ENCODE peak calls at places on chromosomes 2 and 18, in seven cellular contexts. D, X, C, H, Y, T and S are unnamed samples.

GRCh38 chr2:73830871-73831401 is 2.2 kb downstream of the STAMBP start:
- DNase-seq in Y (peak), D (peak), C (no peak), H (peak), T (no peak), X (no peak), S (no peak)

GRCh38 chr2:172358784-172359556 is 68.4 kb upstream of the ITGA6 start:
- DNase-seq in C (no peak), H (peak), D (no peak), Y (no peak), T (no peak), X (no peak), S (peak)

GRCh38 chr2:50564781-50565180 is 467.2 kb downstream of the NRXN1 start:
- DNase-seq in H (no peak), X (no peak), C (no peak), Y (no peak), D (no peak), T (no peak), S (no peak)

GRCh38 chr18:8800445-8800844 is 95.1 kb downstream of the MTCL1 start:
- DNase-seq in T (no peak), C (no peak), X (no peak), Y (peak), D (no peak), H (peak), S (no peak)

GRCh38 chr18:11393486-11393885 is 215.9 kb upstream of the SLC35G4 start:
- DNase-seq in D (no peak), C (no peak), X (no peak), H (peak), T (no peak), Y (no peak), S (no peak)

GRCh38 chr2:98869272-98869641 is 66.8 kb downstream of the CRACDL start:
- DNase-seq in T (no peak), C (no peak), X (no peak), H (no peak), D (no peak), Y (no peak), S (no peak)

GRCh38 chr2:128305555-128306080 is 13.1 kb downstream of the HS6ST1 start:
- DNase-seq in D (no peak), X (no peak), Y (no peak), C (peak), H (no peak), T (no peak), S (no peak)

GRCh38 chr18:10010611-10011015 is 96.8 kb downstream of the VAPA start:
- DNase-seq in H (peak), C (peak), D (no peak), T (no peak), X (no peak), Y (peak), S (peak)

GRCh38 chr18:76256897-76257500 is 238.0 kb downstream of the ZNF516 start:
- DNase-seq in D (no peak), X (peak), Y (peak), T (no peak), C (no peak), H (peak), S (no peak)

GRCh38 chr2:196239622-196240587 is 68.5 kb upstream of the STK17B start:
- DNase-seq in X (peak), C (peak), H (peak), D (peak), Y (peak), T (no peak), S (no peak)

GRCh38 chr2:197883354-197884032 is 79.1 kb downstream of the PLCL1 start:
- DNase-seq in D (no peak), C (no peak), X (no peak), H (peak), T (no peak), Y (peak), S (no peak)

DNA sequence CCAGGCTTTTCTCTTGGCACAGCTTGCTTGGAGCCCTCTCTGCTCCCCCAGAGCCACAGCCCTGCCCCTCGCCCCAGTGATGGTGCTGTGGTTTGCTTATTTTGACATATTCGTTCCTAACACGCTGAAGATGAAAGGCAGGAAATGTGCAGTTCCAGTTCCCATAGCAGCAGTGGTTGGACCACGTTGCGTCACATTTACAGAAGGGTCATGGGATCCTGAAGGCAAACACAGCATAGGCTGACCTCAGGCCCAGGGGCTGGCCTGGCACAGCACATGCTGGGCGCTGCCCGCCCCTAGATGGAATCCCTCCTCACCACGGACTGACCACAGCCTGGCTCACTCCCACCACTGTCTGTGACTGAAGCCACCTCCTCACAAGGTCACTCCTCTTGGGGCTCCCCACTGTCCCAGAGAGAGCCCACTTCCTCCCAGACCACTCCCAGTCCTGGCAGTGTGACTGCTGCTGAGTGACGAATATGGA is 14.2 kb upstream of the CHRNA1 start:
- DNase-seq in Y (peak), D (peak), X (no peak), T (no peak), H (peak), C (peak), S (no peak)
- H3K27ac ChIP-seq in Y (peak), D (no peak), X (no peak), T (no peak), H (no peak), C (peak), S (no peak)

DNA sequence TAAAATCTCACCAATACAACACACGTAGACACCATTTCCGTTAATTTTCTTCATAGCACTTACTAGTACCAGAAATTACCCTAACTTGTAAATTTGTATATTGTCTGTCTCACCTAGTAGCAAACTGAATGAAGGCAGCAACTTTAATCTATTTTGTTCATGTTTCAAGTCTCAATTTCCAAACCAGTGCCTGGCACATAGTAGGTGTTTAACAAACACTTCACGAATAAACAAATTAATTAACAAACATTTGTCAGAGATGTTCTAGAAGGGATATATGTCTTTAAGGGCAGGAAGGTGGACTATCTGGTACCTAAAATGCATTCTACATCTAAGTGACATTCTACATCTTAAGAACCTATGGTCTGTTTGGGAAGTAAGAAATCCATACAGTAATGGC is 963 bp downstream of the THADA start:
- DNase-seq in T (no peak), D (no peak), H (no peak), Y (no peak), X (no peak), C (no peak), S (no peak)
- H3K27ac ChIP-seq in T (no peak), D (peak), H (no peak), Y (no peak), X (peak), C (no peak), S (peak)

GRCh38 chr2:120319686-120320317 is 26.1 kb upstream of the INHBB start:
- DNase-seq in Y (no peak), C (no peak), T (no peak), H (no peak), D (no peak), X (no peak), S (no peak)
- H3K27ac ChIP-seq in Y (no peak), C (no peak), T (no peak), H (no peak), D (no peak), X (no peak), S (no peak)

DNA sequence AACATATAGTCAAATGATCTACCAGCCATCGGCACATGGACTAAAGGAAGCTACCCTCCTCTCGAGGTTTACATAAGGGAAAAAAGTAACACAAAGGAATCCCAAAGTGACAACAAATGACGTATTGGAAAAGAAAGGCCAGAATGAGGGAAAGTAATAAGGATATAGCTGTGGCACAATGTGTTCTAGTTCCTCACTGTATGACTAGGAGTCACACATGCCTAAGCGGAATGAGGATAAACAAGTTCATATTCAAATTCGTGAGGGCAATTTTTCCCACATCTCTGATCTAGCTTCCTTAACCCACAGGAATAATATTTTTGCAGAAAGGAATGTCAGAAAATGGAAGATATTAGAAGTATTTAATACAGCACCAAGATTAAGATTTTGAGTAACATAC is 162.3 kb upstream of the PID1 start:
- DNase-seq in X (no peak), Y (no peak), T (no peak), C (no peak), D (no peak), H (no peak), S (no peak)
- H3K27ac ChIP-seq in X (no peak), Y (no peak), T (no peak), C (no peak), D (no peak), H (no peak), S (no peak)

GRCh38 chr2:12081481-12082210 is 335.2 kb downstream of the LPIN1 start:
- DNase-seq in X (no peak), Y (no peak), D (no peak), H (no peak), C (no peak), T (no peak), S (no peak)
- H3K27ac ChIP-seq in X (no peak), Y (no peak), D (no peak), H (no peak), C (no peak), T (no peak), S (no peak)

GRCh38 chr2:110204408-110205385 is at the start of gene NPHP1:
- DNase-seq in C (peak), Y (peak), D (peak), T (peak), X (peak), H (peak), S (peak)
- H3K27ac ChIP-seq in C (peak), Y (peak), D (peak), T (peak), X (peak), H (no peak), S (peak)